ENCODE peak calls at places on chromosomes 12 and 14, in ten cellular contexts. X is AG04450; P is HFFc6; B is AG10803; O is mesendoderm; W is nucleus accumbens; G is adrenal gland; R is CD4-positive, CD25-positive, alpha-beta regulatory T cell; J is NCI-H2081; H is HTR-8/SVneo. Z is an unnamed sample.

GRCh38 chr12:110248096-110248447 is 33.0 kb upstream of the ATP2A2 start:
- DNase-seq in X (no peak), P (no peak), B (no peak), O (no peak), W (no peak), G (no peak), R (no peak), J (no peak), H (no peak), Z (no peak)

GRCh38 chr14:105485720-105486332 is 860 bp upstream of the CRIP1 start:
- DNase-seq in X (no peak), P (no peak), B (no peak), O (peak; percentile 93), W (no peak), G (no peak), R (peak; percentile 60), J (no peak), H (no peak), Z (no peak)

GRCh38 chr14:61453103-61453767 is 131.9 kb downstream of the PRKCH start:
- DNase-seq in X (no peak), P (no peak), B (no peak), O (no peak), W (no peak), G (no peak), R (no peak), J (no peak), H (no peak), Z (no peak)

GRCh38 chr14:64465208-64465821 is at the start of gene AKAP5:
- DNase-seq in X (no peak), P (no peak), B (no peak), O (peak; percentile 85), W (peak; percentile 75), G (peak; percentile 43), R (peak; percentile 68), J (peak; percentile 86), H (peak; percentile 99), Z (peak; percentile 32)

GRCh38 chr12:52687527-52688385 is 7.5 kb upstream of the KRT1 start:
- DNase-seq in X (no peak), P (no peak), B (no peak), O (no peak), W (no peak), G (no peak), R (no peak), J (no peak), H (no peak), Z (no peak)

GRCh38 chr14:70032016-70032415 is 152.8 kb downstream of the SMOC1 start:
- DNase-seq in X (no peak), P (no peak), B (no peak), O (no peak), W (no peak), G (no peak), R (no peak), J (no peak), H (no peak), Z (no peak)

GRCh38 chr12:95198914-95199313 is 18.4 kb downstream of the FGD6 start:
- DNase-seq in X (no peak), P (no peak), B (no peak), O (no peak), W (no peak), G (no peak), R (no peak), J (no peak), H (no peak), Z (no peak)

GRCh38 chr14:72892103-72892878 is 1.6 kb downstream of the DPF3 start:
- DNase-seq in X (no peak), P (peak; percentile 34), B (no peak), O (peak; percentile 45), W (peak; percentile 31), G (no peak), R (peak; percentile 46), J (no peak), H (peak; percentile 73), Z (peak; percentile 26)

GRCh38 chr12:99381992-99382391 is 265.6 kb upstream of the GARIN6 start:
- DNase-seq in X (no peak), P (no peak), B (no peak), O (no peak), W (no peak), G (no peak), R (peak; percentile 40), J (no peak), H (no peak), Z (no peak)

GRCh38 chr14:94964181-94964580 is 193.1 kb downstream of the DICER1 start:
- DNase-seq in X (no peak), P (no peak), B (no peak), O (no peak), W (no peak), G (no peak), R (no peak), J (no peak), H (no peak), Z (no peak)

GRCh38 chr12:54417712-54418440 is 1.2 kb downstream of the ITGA5 start:
- DNase-seq in X (no peak), P (no peak), B (no peak), O (no peak), W (no peak), G (no peak), R (peak; percentile 37), J (no peak), H (no peak), Z (no peak)

GRCh38 chr12:133105620-133106019 is 24.5 kb downstream of the ZNF891 start:
- DNase-seq in X (no peak), P (no peak), B (no peak), O (peak; percentile 26), W (no peak), G (no peak), R (no peak), J (no peak), H (no peak), Z (no peak)

GRCh38 chr12:132197581-132198281 is 53.5 kb downstream of the NOC4L start:
- DNase-seq in X (no peak), P (no peak), B (no peak), O (no peak), W (no peak), G (no peak), R (no peak), J (no peak), H (no peak), Z (no peak)

GRCh38 chr12:3667485-3667884 is 85.4 kb downstream of the CRACR2A start:
- DNase-seq in X (no peak), P (no peak), B (no peak), O (no peak), W (no peak), G (no peak), R (no peak), J (no peak), H (no peak), Z (no peak)

GRCh38 chr12:41254546-41254945 is 66.4 kb downstream of the PDZRN4 start:
- DNase-seq in X (no peak), P (no peak), B (no peak), O (no peak), W (no peak), G (no peak), R (no peak), J (no peak), H (no peak), Z (no peak)

GRCh38 chr12:118773956-118774723 is 207.2 kb upstream of the SRRM4 start:
- DNase-seq in X (no peak), P (no peak), B (no peak), O (peak; percentile 89), W (peak; percentile 49), G (peak; percentile 20), R (no peak), J (peak; percentile 78), H (no peak), Z (no peak)